ENCODE peak calls at places on chromosomes 7 and 10, in eight cellular contexts. F, D, B, P, N, M, X and S are unnamed samples.

GRCh38 chr10:101438881-101439391 is 85.0 kb downstream of the BTRC start:
- DNase-seq in F (no peak), D (no peak), B (no peak), P (no peak), N (no peak), M (no peak), X (no peak), S (no peak)

GRCh38 chr7:55245271-55245723 is 119.8 kb upstream of the LANCL2 start:
- DNase-seq in F (no peak), D (no peak), B (no peak), P (no peak), N (no peak), M (no peak), X (peak), S (no peak)

GRCh38 chr10:48456808-48457761 is 147.8 kb downstream of the ARHGAP22 start:
- DNase-seq in F (no peak), D (peak), B (peak), P (no peak), N (peak), M (no peak), X (no peak), S (no peak)

GRCh38 chr7:42238709-42239395 is 1.8 kb upstream of the GLI3 start:
- DNase-seq in F (no peak), D (peak), B (peak), P (no peak), N (no peak), M (no peak), X (no peak), S (peak)

GRCh38 chr7:151391358-151391730 is 18.5 kb downstream of the WDR86 start:
- DNase-seq in F (no peak), D (no peak), B (no peak), P (no peak), N (peak), M (no peak), X (no peak), S (no peak)

GRCh38 chr10:31602541-31603244 is 283.7 kb downstream of the ZEB1 start:
- DNase-seq in F (no peak), D (peak), B (peak), P (no peak), N (peak), M (peak), X (peak), S (peak)

GRCh38 chr10:95382174-95382573 is 91.4 kb upstream of the PDLIM1 start:
- DNase-seq in F (no peak), D (no peak), B (no peak), P (no peak), N (no peak), M (no peak), X (no peak), S (no peak)

GRCh38 chr10:95403690-95404459 is 113.1 kb upstream of the PDLIM1 start:
- DNase-seq in F (no peak), D (no peak), B (no peak), P (no peak), N (no peak), M (no peak), X (no peak), S (peak)

GRCh38 chr10:110343947-110344346 is 39.2 kb upstream of the SMNDC1 start:
- DNase-seq in F (no peak), D (no peak), B (no peak), P (no peak), N (no peak), M (no peak), X (no peak), S (no peak)

GRCh38 chr7:74501298-74501697 is 47.6 kb downstream of the GTF2IRD1 start:
- DNase-seq in F (no peak), D (peak), B (no peak), P (no peak), N (no peak), M (no peak), X (no peak), S (no peak)

GRCh38 chr7:18566829-18567228 is 71.3 kb downstream of the HDAC9 start:
- DNase-seq in F (no peak), D (no peak), B (no peak), P (no peak), N (peak), M (no peak), X (no peak), S (no peak)

GRCh38 chr10:5942471-5942870 is 34.9 kb downstream of the IL15RA start:
- DNase-seq in F (no peak), D (peak), B (no peak), P (no peak), N (peak), M (no peak), X (no peak), S (no peak)

GRCh38 chr10:34187201-34187600 is 627.9 kb downstream of the PARD3 start:
- DNase-seq in F (no peak), D (no peak), B (no peak), P (no peak), N (no peak), M (no peak), X (peak), S (peak)

GRCh38 chr7:31633894-31634494 is 53.0 kb upstream of the PPP1R17 start:
- DNase-seq in F (no peak), D (peak), B (peak), P (no peak), N (no peak), M (no peak), X (peak), S (peak)

GRCh38 chr7:15916666-15917388 is 230.3 kb upstream of the MEOX2 start:
- DNase-seq in F (no peak), D (no peak), B (no peak), P (no peak), N (no peak), M (no peak), X (no peak), S (no peak)

GRCh38 chr7:83468251-83468739 is 180.6 kb downstream of the SEMA3E start:
- DNase-seq in F (no peak), D (no peak), B (peak), P (no peak), N (no peak), M (peak), X (peak), S (peak)

GRCh38 chr10:87642486-87642885 is 17.2 kb upstream of the PAPSS2 start:
- DNase-seq in F (no peak), D (no peak), B (no peak), P (no peak), N (no peak), M (no peak), X (no peak), S (no peak)